ENCODE peak calls at places on chromosomes 3 and 15, in eight cellular contexts. F is suprapubic skin; Z is ascending aorta; N is thyroid gland; O is tibial nerve; Q is heart right ventricle; J is uterus; Y is CD8-positive, alpha-beta T cell. U is an unnamed sample.
A peak's percentile ranks its signal among the peaks of the same experiment; 100 is the strongest.

GRCh38 chr15:98713585-98714001 is 65.3 kb downstream of the IGF1R start:
- DNase-seq in F (no peak), Z (no peak), N (peak; percentile 40), O (no peak), Q (no peak), J (no peak), Y (no peak), U (no peak)

GRCh38 chr3:128487813-128488635 is 5.0 kb downstream of the GATA2 start:
- DNase-seq in F (no peak), Z (peak; percentile 83), N (peak; percentile 72), O (peak; percentile 63), Q (peak; percentile 94), J (peak; percentile 96), Y (peak; percentile 34), U (peak; percentile 93)

GRCh38 chr3:8988791-8989558 is 25.7 kb upstream of the RAD18 start:
- DNase-seq in F (no peak), Z (no peak), N (no peak), O (no peak), Q (no peak), J (no peak), Y (no peak), U (no peak)

GRCh38 chr3:165855581-165855980 is 18.4 kb upstream of the BCHE start:
- DNase-seq in F (no peak), Z (no peak), N (no peak), O (no peak), Q (no peak), J (no peak), Y (no peak), U (no peak)

GRCh38 chr15:51044037-51044712 is 50.5 kb downstream of the TNFAIP8L3 start:
- DNase-seq in F (no peak), Z (no peak), N (no peak), O (no peak), Q (no peak), J (no peak), Y (no peak), U (no peak)

GRCh38 chr15:90234519-90234988 is 545 bp downstream of the GDPGP1 start:
- DNase-seq in F (no peak), Z (no peak), N (no peak), O (no peak), Q (no peak), J (no peak), Y (no peak), U (no peak)

GRCh38 chr3:122295286-122295685 is 29.8 kb upstream of the CSTA start:
- DNase-seq in F (no peak), Z (no peak), N (no peak), O (no peak), Q (no peak), J (no peak), Y (no peak), U (no peak)

GRCh38 chr15:75454471-75455418 is 3.3 kb upstream of the SIN3A start:
- DNase-seq in F (peak; percentile 87), Z (peak; percentile 86), N (peak; percentile 78), O (no peak), Q (peak; percentile 88), J (no peak), Y (peak; percentile 79), U (peak; percentile 70)

GRCh38 chr3:34185301-34185700 is 386.9 kb downstream of the PDCD6IP start:
- DNase-seq in F (no peak), Z (no peak), N (no peak), O (no peak), Q (no peak), J (no peak), Y (no peak), U (no peak)

GRCh38 chr3:34793066-34793465 is 846.3 kb upstream of the ARPP21 start:
- DNase-seq in F (no peak), Z (no peak), N (no peak), O (no peak), Q (no peak), J (no peak), Y (no peak), U (no peak)

GRCh38 chr3:172274906-172275305 is 173.3 kb downstream of the GHSR start:
- DNase-seq in F (no peak), Z (no peak), N (no peak), O (no peak), Q (no peak), J (no peak), Y (no peak), U (no peak)

DNA sequence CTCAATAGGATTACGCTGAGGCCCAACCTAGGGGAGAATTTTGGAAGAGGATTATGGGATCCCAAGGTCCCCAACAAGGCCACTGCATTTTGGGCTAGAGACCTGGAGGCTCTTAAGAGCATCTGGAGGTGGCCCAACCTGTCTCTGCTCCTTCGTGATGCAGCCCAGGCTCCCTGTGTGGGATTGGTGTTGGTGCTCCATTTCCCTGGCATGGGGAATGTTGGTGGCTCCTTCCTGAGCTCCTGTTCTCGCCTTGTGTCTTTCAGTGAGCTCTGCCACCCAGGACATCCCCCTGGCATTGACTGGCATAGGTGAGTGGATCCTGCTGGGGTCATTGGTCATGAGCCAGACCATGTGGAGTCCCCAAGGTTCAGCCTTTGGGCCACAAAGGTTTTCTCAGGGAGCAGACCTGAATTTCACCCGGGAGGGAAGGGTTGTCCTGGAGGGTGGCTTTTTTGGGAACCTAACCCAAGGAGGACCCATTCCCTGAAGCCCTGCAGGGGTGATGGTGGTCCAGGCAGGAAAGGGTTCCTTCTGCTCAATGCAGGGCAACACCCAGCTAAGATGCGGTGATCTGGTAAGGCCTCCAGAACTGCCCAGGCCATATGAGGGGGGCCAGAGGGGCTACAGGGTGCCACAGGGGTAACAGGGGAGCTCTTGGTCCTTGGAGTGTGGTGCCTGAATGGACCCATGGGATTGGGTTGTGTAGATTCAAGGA is 202.5 kb downstream of the UBE3A start:
- DNase-seq in F (no peak), Z (no peak), N (no peak), O (no peak), Q (no peak), J (no peak), Y (no peak), U (no peak)
- H3K9me3 ChIP-seq in F (peaks cover 29% of the 10 kb centered on the region), Z (no peaks in the 10 kb centered on the region), N (no peaks in the 10 kb centered on the region), O (no peaks in the 10 kb centered on the region), Q (no peaks in the 10 kb centered on the region), J (no peaks in the 10 kb centered on the region), Y (no peaks in the 10 kb centered on the region), U (no peaks in the 10 kb centered on the region)

DNA sequence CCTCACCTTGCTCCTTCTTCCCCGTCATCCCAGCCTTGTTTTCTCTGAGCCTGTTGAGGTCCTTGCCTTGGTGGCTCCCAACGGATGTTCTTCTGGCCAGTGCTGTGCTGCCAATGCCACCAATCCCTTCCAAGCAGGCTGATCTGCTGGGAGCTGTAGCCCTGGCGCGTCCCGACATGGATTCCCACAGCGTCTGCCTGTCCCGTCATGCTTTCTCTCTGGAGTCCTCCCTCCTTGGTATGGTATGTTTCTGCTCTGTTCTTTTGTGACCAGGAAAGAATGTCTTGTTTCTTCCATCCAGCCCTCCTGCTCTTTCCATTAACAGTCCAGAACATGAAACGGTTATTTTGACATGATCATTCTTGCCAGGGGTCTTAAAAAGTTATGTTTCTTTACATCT is 10.0 kb downstream of the LIMD1 start:
- DNase-seq in F (no peak), Z (no peak), N (no peak), O (no peak), Q (no peak), J (no peak), Y (no peak), U (no peak)
- H3K4me1 ChIP-seq in F (peaks cover 70% of the 10 kb centered on the region), Z (peaks cover 89% of the 10 kb centered on the region), N (peaks cover 58% of the 10 kb centered on the region), O (peaks cover 20% of the 10 kb centered on the region), Q (peaks cover 81% of the 10 kb centered on the region), J (peaks cover 3% of the 10 kb centered on the region), Y (peaks cover 4% of the 10 kb centered on the region), U (peaks cover 91% of the 10 kb centered on the region)

GRCh38 chr15:31214864-31215489 is 111.7 kb upstream of the KLF13 start:
- DNase-seq in F (peak; percentile 81), Z (peak; percentile 83), N (peak; percentile 93), O (peak; percentile 45), Q (peak; percentile 44), J (peak; percentile 31), Y (no peak), U (peak; percentile 77)
- H3K4me3 ChIP-seq in F (peak overlapping the region; percentile 65), Z (peak overlapping the region; percentile 63), N (peak overlapping the region; percentile 41), O (peak overlapping the region; percentile 56), Q (peak overlapping the region; percentile 38), J (no peak overlapping the region), Y (peak overlapping the region; percentile 55), U (peak overlapping the region; percentile 64)

GRCh38 chr3:2283818-2284217 is 185.2 kb downstream of the CNTN4 start:
- DNase-seq in F (no peak), Z (no peak), N (no peak), O (no peak), Q (no peak), J (no peak), Y (no peak), U (no peak)
- H3K9me3 ChIP-seq in F (no peaks in the 10 kb centered on the region), Z (no peaks in the 10 kb centered on the region), N (no peaks in the 10 kb centered on the region), O (no peaks in the 10 kb centered on the region), Q (no peaks in the 10 kb centered on the region), J (no peaks in the 10 kb centered on the region), Y (no peaks in the 10 kb centered on the region), U (no peaks in the 10 kb centered on the region)

DNA sequence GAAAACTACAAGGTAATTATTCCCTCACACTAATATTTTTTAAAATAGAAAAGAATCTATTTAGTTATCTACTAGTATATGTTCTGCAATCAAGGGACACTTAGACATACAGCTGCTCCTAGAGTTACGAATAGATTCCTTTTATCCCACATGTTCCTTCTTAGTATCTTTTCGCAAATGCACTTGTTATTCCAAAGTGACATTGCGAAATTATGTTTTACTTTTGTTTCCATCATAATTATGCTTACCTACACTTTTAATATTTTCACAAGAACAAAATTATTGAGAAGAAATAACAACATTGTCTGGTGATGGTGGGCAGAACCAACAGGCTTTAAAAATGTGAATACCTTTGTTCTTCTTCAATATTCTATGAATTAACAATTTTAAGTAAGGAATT is 107.1 kb upstream of the MELTF start:
- DNase-seq in F (no peak), Z (no peak), N (no peak), O (no peak), Q (no peak), J (no peak), Y (no peak), U (no peak)
- H3K4me1 ChIP-seq in F (no peaks in the 10 kb centered on the region), Z (no peaks in the 10 kb centered on the region), N (no peaks in the 10 kb centered on the region), O (no peaks in the 10 kb centered on the region), Q (no peaks in the 10 kb centered on the region), J (no peaks in the 10 kb centered on the region), Y (no peaks in the 10 kb centered on the region), U (no peaks in the 10 kb centered on the region)

DNA sequence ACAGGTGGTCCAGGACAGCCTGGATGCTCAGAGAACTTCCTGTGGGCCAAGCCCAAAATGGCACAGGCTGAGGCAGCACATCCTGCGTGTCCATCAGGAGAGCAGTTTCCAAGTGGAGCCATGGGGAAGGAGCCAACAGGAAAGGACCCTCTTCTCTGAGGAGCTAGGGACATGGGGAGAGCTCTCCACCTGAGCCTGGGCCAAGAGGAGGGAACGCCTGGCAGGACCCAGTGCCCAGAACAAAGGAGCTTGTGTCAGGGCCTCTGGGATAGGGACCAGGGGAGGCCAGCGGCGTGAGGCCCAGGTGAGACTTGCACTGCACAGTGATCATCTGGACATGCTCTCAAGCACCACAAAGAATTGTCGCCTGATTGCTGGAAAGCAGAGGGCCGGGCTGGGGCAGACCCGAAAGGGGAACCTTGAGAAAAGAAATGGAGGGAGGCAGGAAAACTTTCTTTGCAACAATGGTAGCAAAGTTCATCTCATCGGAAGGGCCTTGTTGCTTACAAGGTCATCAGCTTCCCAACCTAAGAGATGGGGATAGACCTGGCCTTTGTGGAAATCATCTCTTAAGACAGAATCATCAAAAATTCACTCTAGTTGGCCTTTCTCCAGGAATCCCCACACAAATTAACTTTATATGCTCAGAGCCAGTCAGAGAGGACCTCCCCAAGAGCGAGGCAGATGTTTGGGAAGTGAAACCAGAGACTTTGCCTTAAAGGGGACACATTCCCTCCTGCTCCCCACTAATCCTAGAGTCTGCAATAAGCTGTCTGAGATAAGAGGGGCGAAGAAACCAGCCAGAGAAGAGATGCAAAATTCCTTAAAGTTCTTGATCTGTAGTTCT is 47.7 kb upstream of the HES1 start:
- DNase-seq in F (peak; percentile 62), Z (no peak), N (no peak), O (no peak), Q (no peak), J (no peak), Y (no peak), U (no peak)
- H3K4me3 ChIP-seq in F (no peak overlapping the region), Z (no peak overlapping the region), N (no peak overlapping the region), O (no peak overlapping the region), Q (no peak overlapping the region), J (no peak overlapping the region), Y (no peak overlapping the region), U (no peak overlapping the region)